ENCODE peak calls at places on chromosome 4, in eight cellular contexts. V is GM23338; F is cardiac muscle cell; Q is neuronal stem cell; R is psoas muscle; B is CD8-positive, alpha-beta memory T cell; K is endodermal cell; X is CD8-positive, alpha-beta T cell. C is an unnamed sample.

GRCh38 chr4:183155450-183156184 is 56.6 kb downstream of the WWC2 start:
- DNase-seq in B (no peak), R (no peak), F (no peak), Q (no peak), V (no peak), K (no peak), X (no peak), C (no peak)

GRCh38 chr4:39469429-39470077 is 10.7 kb downstream of the LIAS start:
- DNase-seq in B (no peak), K (peak; percentile 79), X (no peak), Q (peak; percentile 43), V (peak; percentile 90), F (peak; percentile 72), R (no peak), C (no peak)

GRCh38 chr4:128009428-128009827 is 44.2 kb downstream of the ABHD18 start:
- DNase-seq in Q (no peak), V (no peak), F (no peak), K (no peak), X (no peak), R (no peak), B (no peak), C (no peak)

GRCh38 chr4:176788248-176788647 is 4.5 kb downstream of the VEGFC start:
- DNase-seq in R (no peak), Q (no peak), B (no peak), K (no peak), F (no peak), V (no peak), X (no peak), C (no peak)

GRCh38 chr4:110778526-110778925 is 155.6 kb upstream of the PITX2 start:
- DNase-seq in B (no peak), K (no peak), F (no peak), X (no peak), Q (no peak), R (no peak), V (no peak), C (no peak)

GRCh38 chr4:74178798-74179197 is 20.9 kb downstream of the MTHFD2L start:
- DNase-seq in V (no peak), B (no peak), K (no peak), X (no peak), F (no peak), R (no peak), Q (no peak), C (no peak)

GRCh38 chr4:2375427-2375826 is 43.0 kb downstream of the ZFYVE28 start:
- DNase-seq in F (no peak), R (no peak), K (no peak), B (no peak), V (no peak), X (no peak), Q (no peak), C (no peak)

GRCh38 chr4:41106081-41106480 is 108.3 kb downstream of the APBB2 start:
- DNase-seq in V (no peak), K (no peak), R (no peak), X (no peak), Q (no peak), F (no peak), B (no peak), C (no peak)

GRCh38 chr4:115042496-115042895 is 70.9 kb downstream of the NDST4 start:
- DNase-seq in Q (no peak), V (peak; percentile 67), K (peak; percentile 53), F (peak; percentile 5), R (no peak), X (no peak), B (no peak), C (peak; percentile 1)

GRCh38 chr4:160835789-160836188 is 1328.0 kb downstream of the FSTL5 start:
- DNase-seq in B (no peak), F (peak; percentile 13), V (peak; percentile 78), R (no peak), X (no peak), Q (no peak), K (peak; percentile 81), C (peak; percentile 35)

GRCh38 chr4:68259191-68259590 is 13.7 kb upstream of the TMPRSS11B start:
- DNase-seq in X (no peak), V (no peak), B (no peak), K (no peak), Q (no peak), R (no peak), F (no peak), C (no peak)

GRCh38 chr4:53535567-53535966 is 55.7 kb downstream of the LNX1 start:
- DNase-seq in F (no peak), X (no peak), R (no peak), Q (no peak), B (no peak), K (no peak), V (no peak), C (no peak)

GRCh38 chr4:172308078-172308477 is 494.9 kb downstream of the GALNTL6 start:
- DNase-seq in F (no peak), Q (no peak), B (no peak), V (no peak), X (no peak), K (no peak), R (no peak), C (no peak)

GRCh38 chr4:123121241-123121907 is 199.0 kb upstream of the NUDT6 start:
- DNase-seq in F (no peak), X (no peak), K (no peak), B (no peak), R (no peak), V (no peak), Q (no peak), C (no peak)

GRCh38 chr4:22573198-22573597 is 57.3 kb upstream of the ADGRA3 start:
- DNase-seq in B (no peak), R (peak; percentile 59), Q (no peak), X (no peak), V (no peak), K (no peak), F (peak; percentile 24), C (no peak)

GRCh38 chr4:85869156-85869555 is 394.2 kb downstream of the ARHGAP24 start:
- DNase-seq in Q (no peak), X (no peak), F (no peak), B (no peak), R (no peak), K (no peak), V (peak; percentile 6), C (no peak)

GRCh38 chr4:112956458-112956857 is 93.0 kb upstream of the ANK2 start:
- DNase-seq in F (no peak), X (no peak), Q (no peak), B (no peak), K (no peak), R (no peak), V (no peak), C (no peak)

GRCh38 chr4:139314047-139314800 is 11.9 kb upstream of the NDUFC1 start:
- DNase-seq in B (no peak), V (peak; percentile 49), K (peak; percentile 75), X (no peak), Q (no peak), R (no peak), F (no peak), C (no peak)
- H3K4me1 ChIP-seq in B (peaks cover 63% of the 10 kb centered on the region), V (peaks cover 55% of the 10 kb centered on the region), K (no peaks in the 10 kb centered on the region), X (peaks cover 33% of the 10 kb centered on the region), Q (peaks cover 3% of the 10 kb centered on the region), R (peaks cover 19% of the 10 kb centered on the region), F (peaks cover 20% of the 10 kb centered on the region), C (peaks cover 7% of the 10 kb centered on the region)

GRCh38 chr4:107710493-107711459 is 9.3 kb downstream of the PAPSS1 start:
- DNase-seq in Q (no peak), X (no peak), F (no peak), B (no peak), V (no peak), K (no peak), R (no peak), C (no peak)

GRCh38 chr4:107709916-107710315 is 10.1 kb downstream of the PAPSS1 start:
- DNase-seq in X (no peak), R (no peak), F (no peak), Q (no peak), V (no peak), B (no peak), K (no peak), C (no peak)

GRCh38 chr4:107708225-107708624 is 11.8 kb downstream of the PAPSS1 start:
- DNase-seq in V (no peak), R (no peak), X (no peak), K (no peak), Q (no peak), F (no peak), B (no peak), C (no peak)

GRCh38 chr4:107712236-107712635 is 7.8 kb downstream of the PAPSS1 start:
- DNase-seq in B (no peak), K (no peak), X (no peak), Q (no peak), F (no peak), V (no peak), R (no peak), C (no peak)

GRCh38 chr4:107711831-107712230 is 8.2 kb downstream of the PAPSS1 start:
- DNase-seq in K (no peak), Q (no peak), B (no peak), V (no peak), X (no peak), R (no peak), F (no peak), C (no peak)
- H3K4me3 ChIP-seq in K (no peak overlapping the region), Q (no peak overlapping the region), B (no peak overlapping the region), V (no peak overlapping the region), X (no peak overlapping the region), R (no peak overlapping the region), F (no peak overlapping the region), C (no peak overlapping the region)

GRCh38 chr4:6178757-6179156 is 21.6 kb downstream of the JAKMIP1 start:
- DNase-seq in X (no peak), B (no peak), V (no peak), F (no peak), K (no peak), Q (no peak), R (no peak), C (no peak)
- H3K27me3 ChIP-seq in X (no peaks in the 10 kb centered on the region), B (no peaks in the 10 kb centered on the region), V (no peaks in the 10 kb centered on the region), F (no peaks in the 10 kb centered on the region), K (no peaks in the 10 kb centered on the region), Q (no peaks in the 10 kb centered on the region), R (no peaks in the 10 kb centered on the region), C (no peaks in the 10 kb centered on the region)

GRCh38 chr4:87032884-87033533 is 98.2 kb downstream of the AFF1 start:
- DNase-seq in X (no peak), B (no peak), V (no peak), R (no peak), K (no peak), F (no peak), Q (no peak), C (no peak)

GRCh38 chr4:87036713-87037112 is 101.9 kb downstream of the AFF1 start:
- DNase-seq in K (no peak), B (no peak), X (no peak), V (no peak), R (no peak), Q (no peak), F (no peak), C (no peak)

GRCh38 chr4:87035881-87036509 is 101.2 kb downstream of the AFF1 start:
- DNase-seq in F (no peak), R (no peak), V (no peak), Q (no peak), B (no peak), K (no peak), X (no peak), C (no peak)

GRCh38 chr4:87033902-87034301 is 99.1 kb downstream of the AFF1 start:
- DNase-seq in V (peak; percentile 67), Q (no peak), X (no peak), K (peak; percentile 81), R (no peak), F (no peak), B (no peak), C (no peak)

DNA sequence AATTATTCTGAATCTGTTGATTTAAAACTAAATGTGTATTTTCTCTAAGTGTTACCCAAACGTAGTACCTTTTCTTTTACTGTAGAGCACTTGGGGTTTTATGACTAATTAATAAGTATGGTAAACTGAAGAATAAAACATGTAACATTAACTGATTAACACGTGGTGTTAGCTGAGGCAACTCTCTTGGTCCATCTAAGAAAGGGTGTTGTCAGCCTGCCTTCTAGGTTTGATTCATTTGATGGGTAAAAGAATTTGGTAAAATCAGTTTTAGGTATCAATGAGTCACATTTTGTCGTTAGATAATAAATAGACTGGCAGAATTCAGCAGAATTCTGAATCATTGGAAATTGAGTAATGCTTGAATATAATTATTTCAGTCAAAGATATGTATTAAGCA is 99.7 kb downstream of the AFF1 start:
- DNase-seq in F (no peak), B (no peak), X (no peak), K (no peak), V (no peak), Q (no peak), R (no peak), C (no peak)
- H3K4me1 ChIP-seq in F (peaks cover 89% of the 10 kb centered on the region), B (peaks cover 47% of the 10 kb centered on the region), X (peaks cover 12% of the 10 kb centered on the region), K (peaks cover 60% of the 10 kb centered on the region), V (peaks cover 86% of the 10 kb centered on the region), Q (peaks cover 36% of the 10 kb centered on the region), R (peaks cover 99% of the 10 kb centered on the region), C (peaks cover 8% of the 10 kb centered on the region)